ENCODE peak calls at places on chromosome 9, in six cellular contexts. W is B cell; O is WTC11; J is progenitor cell of endocrine pancreas; U is CD8-positive, alpha-beta T cell; S is fibroblast of pulmonary artery. R is an unnamed sample.

GRCh38 chr9:33850267-33850629 is 33.3 kb downstream of the UBE2R2 start:
- DNase-seq in W (no peak), U (no peak), O (no peak), S (no peak), J (no peak), R (no peak)

GRCh38 chr9:92964981-92965758 is 17.8 kb downstream of the FGD3 start:
- DNase-seq in S (no peak), W (peak), O (no peak), J (no peak), U (no peak), R (peak)

GRCh38 chr9:111572945-111573604 is 26.4 kb downstream of the PTGR1 start:
- DNase-seq in J (no peak), W (no peak), O (no peak), S (peak), U (no peak), R (no peak)

GRCh38 chr9:12790026-12790425 is 15.2 kb downstream of the LURAP1L start:
- DNase-seq in S (no peak), J (no peak), O (no peak), W (no peak), U (no peak), R (no peak)

GRCh38 chr9:23829580-23830458 is 3.8 kb upstream of the ELAVL2 start:
- DNase-seq in S (peak), J (no peak), O (no peak), W (no peak), U (no peak), R (no peak)

GRCh38 chr9:10268500-10269485 is 344.0 kb downstream of the PTPRD start:
- DNase-seq in W (no peak), S (peak), O (peak), U (no peak), J (no peak), R (peak)

GRCh38 chr9:133821606-133822438 is 83.7 kb upstream of the SARDH start:
- DNase-seq in O (no peak), S (no peak), J (no peak), W (peak), U (no peak), R (peak)

GRCh38 chr9:6955251-6955921 is 197.6 kb downstream of the KDM4C start:
- DNase-seq in W (no peak), J (no peak), U (no peak), S (peak), O (no peak), R (peak)

DNA sequence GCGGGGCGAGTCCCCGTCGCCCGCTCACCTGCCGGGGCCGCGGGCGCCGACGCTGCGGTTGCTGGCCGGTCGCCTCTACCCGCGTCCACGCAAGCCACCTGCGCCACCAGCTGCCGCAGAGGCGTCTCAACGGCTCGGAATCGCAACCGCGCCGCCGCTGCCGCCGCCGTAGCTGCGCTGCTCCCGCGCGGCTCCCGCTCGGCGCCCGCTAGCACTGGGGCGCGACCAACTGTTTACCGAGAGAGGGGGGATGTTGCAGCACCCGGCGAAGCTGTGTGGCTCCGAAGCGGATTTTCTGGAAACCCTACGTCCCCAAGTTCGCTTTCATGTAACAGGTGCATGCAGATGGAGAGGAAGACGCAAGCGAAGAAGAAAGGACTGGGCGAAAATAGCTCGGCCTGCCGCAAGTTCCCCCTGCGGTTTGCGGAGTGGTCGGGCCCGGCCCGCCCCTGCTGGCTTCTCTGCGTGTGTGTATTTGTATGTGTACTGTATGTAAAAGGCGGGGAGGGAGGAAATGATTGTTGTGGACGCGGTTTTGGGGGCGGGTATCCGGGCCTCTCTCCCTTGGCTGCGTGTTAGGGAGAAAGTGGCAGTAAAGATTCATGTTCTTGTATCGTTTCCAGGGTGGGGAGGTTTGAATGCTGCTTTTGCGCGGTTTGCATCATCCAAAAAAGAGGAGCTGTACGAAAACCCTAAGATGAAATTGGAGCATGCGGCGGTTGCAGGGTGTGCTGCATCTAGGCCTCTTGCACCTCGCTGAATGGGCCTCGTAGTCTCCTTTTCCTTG is at the start of gene PSIP1:
- DNase-seq in O (peak), U (peak), W (peak), J (peak), S (peak), R (peak)
- TF ChIP-seq CTCF in O (no peak), U (no peak), W (no peak), J (no peak), S (no peak), R (no peak)

DNA sequence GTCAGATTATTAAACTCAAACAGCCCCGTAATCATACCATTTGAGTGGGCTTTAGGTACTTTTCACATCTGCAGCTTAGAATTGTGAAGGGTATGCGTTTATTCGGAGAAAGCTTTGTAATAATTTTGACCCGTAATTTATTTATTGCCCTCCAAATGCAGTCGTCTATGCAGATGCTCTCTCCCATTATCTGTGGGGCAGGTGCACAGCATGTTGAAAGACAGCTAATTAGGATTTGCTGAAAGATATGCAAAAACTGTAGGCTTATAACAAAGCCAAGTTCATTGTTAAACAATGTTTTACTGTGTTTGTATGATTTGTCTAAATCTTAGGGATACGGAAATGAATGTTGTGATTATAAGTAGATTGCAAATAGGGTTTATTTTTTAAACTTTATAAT is 165.1 kb downstream of the PBX3 start:
- DNase-seq in U (no peak), J (no peak), O (no peak), W (no peak), S (no peak), R (no peak)
- TF ChIP-seq CTCF in U (no peak), J (no peak), O (no peak), W (no peak), S (no peak), R (no peak)

DNA sequence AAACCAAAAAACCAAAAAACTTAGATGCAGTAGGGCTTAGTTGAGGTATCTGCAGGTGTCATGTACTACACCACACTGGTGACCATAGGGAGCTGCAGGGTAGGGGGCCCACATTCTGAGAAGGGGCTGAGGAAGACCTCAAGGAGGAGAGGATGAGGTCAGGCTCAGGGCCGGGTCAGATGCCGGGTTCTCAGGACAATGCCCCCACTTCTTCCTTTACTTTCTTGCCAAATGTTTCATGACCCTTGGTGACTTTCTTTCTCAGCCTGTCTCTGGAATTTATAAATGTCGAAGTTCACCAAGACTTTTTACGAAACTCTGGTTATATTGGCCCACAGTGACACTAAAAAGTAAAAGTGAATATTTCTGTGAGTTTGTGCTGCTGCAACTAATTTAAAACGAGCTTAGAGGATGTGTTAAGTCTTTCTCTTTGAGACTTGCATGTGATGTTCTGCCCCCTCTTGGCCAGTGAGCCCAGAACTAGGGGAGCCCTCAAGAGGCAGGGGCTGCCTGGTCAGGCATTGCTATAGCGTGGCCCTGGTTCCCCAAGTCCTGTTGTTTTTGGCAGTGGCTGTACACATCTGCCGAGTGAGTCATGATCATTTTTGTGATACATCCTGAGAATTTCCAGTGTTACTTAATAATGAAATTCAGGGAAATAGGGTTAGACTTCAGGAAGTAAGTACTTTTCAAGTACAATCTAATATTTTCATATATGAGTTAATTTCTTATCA is 11.2 kb downstream of the ACO1 start:
- DNase-seq in S (peak), W (no peak), O (no peak), U (no peak), J (no peak), R (no peak)
- TF ChIP-seq CTCF in S (peak), W (no peak), O (no peak), U (no peak), J (no peak), R (no peak)

GRCh38 chr9:74846771-74847170 is 41.0 kb downstream of the TRPM6 start:
- DNase-seq in W (no peak), J (no peak), U (no peak), O (no peak), S (no peak), R (no peak)
- TF ChIP-seq CTCF in W (no peak), J (no peak), U (no peak), O (no peak), S (no peak), R (no peak)

GRCh38 chr9:86732514-86732913 is 214.8 kb downstream of the GAS1 start:
- DNase-seq in W (no peak), J (no peak), U (no peak), S (peak), O (no peak), R (no peak)
- TF ChIP-seq CTCF in W (no peak), J (no peak), U (no peak), S (no peak), O (no peak), R (no peak)

GRCh38 chr9:114532561-114533237 is 27.4 kb upstream of the WHRN start:
- DNase-seq in J (no peak), U (no peak), W (no peak), O (no peak), S (no peak), R (no peak)

GRCh38 chr9:114539718-114540410 is 34.6 kb upstream of the WHRN start:
- DNase-seq in J (no peak), U (no peak), O (no peak), W (no peak), S (no peak), R (no peak)

GRCh38 chr9:114538241-114538640 is 33.0 kb upstream of the WHRN start:
- DNase-seq in S (no peak), W (peak), J (no peak), U (no peak), O (peak), R (no peak)
- TF ChIP-seq CTCF in S (no peak), W (peak), J (no peak), U (no peak), O (no peak), R (no peak)

DNA sequence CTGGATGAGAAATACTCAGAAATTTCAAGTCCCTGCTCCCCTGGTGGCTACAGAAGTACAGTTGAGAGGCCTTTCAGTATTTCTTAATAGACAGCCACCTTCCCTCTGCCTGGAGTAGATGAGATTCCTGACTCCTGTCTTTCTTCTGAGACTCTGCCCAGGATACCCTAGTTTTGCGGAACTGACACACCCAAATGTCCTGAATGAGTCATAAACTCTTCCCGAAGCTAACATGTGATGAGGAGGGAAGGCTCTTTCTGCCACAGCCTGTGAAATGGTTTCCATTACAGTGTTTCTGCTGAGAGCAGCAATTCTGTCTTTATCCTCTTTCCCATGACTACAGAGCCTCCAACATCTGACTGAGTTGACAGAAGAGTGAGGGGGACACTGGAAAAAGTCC is 52.7 kb upstream of the TNC start:
- DNase-seq in J (no peak), S (peak), O (no peak), W (no peak), U (no peak), R (no peak)
- TF ChIP-seq CTCF in J (no peak), S (no peak), O (no peak), W (no peak), U (no peak), R (no peak)